ENCODE peak calls at places on chromosomes 3 and 15, in ten cellular contexts. One of them, this sample, is unnamed.

GRCh38 chr15:34217587-34218225 is 7.1 kb upstream of the EMC4 start:
- DNase-seq in left ventricle myocardium inferior: no peak
- DNase-seq in dorsolateral prefrontal cortex: no peak
- DNase-seq in mammary epithelial cell: peak; percentile 83
- DNase-seq in Panc1: no peak
- DNase-seq in adrenal gland: no peak
- DNase-seq in brain microvascular endothelial cell: peak; percentile 35
- DNase-seq in ovary: no peak
- DNase-seq in pancreas: no peak
- DNase-seq in right atrium auricular region: no peak
- DNase-seq in this sample: no peak

GRCh38 chr3:52820741-52821140 is 9.7 kb downstream of the ITIH4 start:
- DNase-seq in ovary: no peak
- DNase-seq in brain microvascular endothelial cell: no peak
- DNase-seq in pancreas: no peak
- DNase-seq in dorsolateral prefrontal cortex: no peak
- DNase-seq in left ventricle myocardium inferior: no peak
- DNase-seq in mammary epithelial cell: no peak
- DNase-seq in adrenal gland: no peak
- DNase-seq in Panc1: no peak
- DNase-seq in right atrium auricular region: no peak
- DNase-seq in this sample: no peak

GRCh38 chr15:80638553-80639167 is 56.5 kb upstream of the ABHD17C start:
- DNase-seq in pancreas: no peak
- DNase-seq in right atrium auricular region: no peak
- DNase-seq in brain microvascular endothelial cell: no peak
- DNase-seq in dorsolateral prefrontal cortex: no peak
- DNase-seq in ovary: no peak
- DNase-seq in adrenal gland: no peak
- DNase-seq in Panc1: no peak
- DNase-seq in left ventricle myocardium inferior: no peak
- DNase-seq in mammary epithelial cell: no peak
- DNase-seq in this sample: no peak

GRCh38 chr15:63945005-63945788 is 101.1 kb downstream of the DAPK2 start:
- DNase-seq in Panc1: peak; percentile 27
- DNase-seq in adrenal gland: peak; percentile 76
- DNase-seq in pancreas: peak; percentile 80
- DNase-seq in left ventricle myocardium inferior: peak; percentile 72
- DNase-seq in mammary epithelial cell: peak; percentile 61
- DNase-seq in right atrium auricular region: peak; percentile 68
- DNase-seq in brain microvascular endothelial cell: peak; percentile 44
- DNase-seq in dorsolateral prefrontal cortex: no peak
- DNase-seq in ovary: peak; percentile 61
- DNase-seq in this sample: peak; percentile 83

GRCh38 chr3:73727854-73728253 is 103.1 kb upstream of the PDZRN3 start:
- DNase-seq in mammary epithelial cell: no peak
- DNase-seq in brain microvascular endothelial cell: no peak
- DNase-seq in adrenal gland: no peak
- DNase-seq in ovary: no peak
- DNase-seq in left ventricle myocardium inferior: no peak
- DNase-seq in dorsolateral prefrontal cortex: no peak
- DNase-seq in Panc1: no peak
- DNase-seq in right atrium auricular region: no peak
- DNase-seq in pancreas: no peak
- DNase-seq in this sample: no peak

GRCh38 chr3:24951186-24951585 is 456.5 kb upstream of the THRB start:
- DNase-seq in brain microvascular endothelial cell: no peak
- DNase-seq in Panc1: no peak
- DNase-seq in pancreas: no peak
- DNase-seq in ovary: no peak
- DNase-seq in dorsolateral prefrontal cortex: no peak
- DNase-seq in left ventricle myocardium inferior: no peak
- DNase-seq in right atrium auricular region: no peak
- DNase-seq in mammary epithelial cell: no peak
- DNase-seq in adrenal gland: no peak
- DNase-seq in this sample: no peak

GRCh38 chr3:169323580-169324453 is 339.7 kb downstream of the MECOM start:
- DNase-seq in brain microvascular endothelial cell: no peak
- DNase-seq in Panc1: no peak
- DNase-seq in ovary: no peak
- DNase-seq in mammary epithelial cell: peak; percentile 33
- DNase-seq in dorsolateral prefrontal cortex: no peak
- DNase-seq in adrenal gland: no peak
- DNase-seq in left ventricle myocardium inferior: peak; percentile 33
- DNase-seq in right atrium auricular region: peak; percentile 63
- DNase-seq in pancreas: no peak
- DNase-seq in this sample: no peak

GRCh38 chr3:129052675-129053074 is 7.9 kb upstream of the GP9 start:
- DNase-seq in mammary epithelial cell: no peak
- DNase-seq in ovary: peak; percentile 62
- DNase-seq in Panc1: no peak
- DNase-seq in brain microvascular endothelial cell: no peak
- DNase-seq in left ventricle myocardium inferior: peak; percentile 77
- DNase-seq in pancreas: no peak
- DNase-seq in right atrium auricular region: peak; percentile 64
- DNase-seq in adrenal gland: no peak
- DNase-seq in dorsolateral prefrontal cortex: no peak
- DNase-seq in this sample: peak; percentile 59

GRCh38 chr3:169144271-169144670 is 519.2 kb downstream of the MECOM start:
- DNase-seq in left ventricle myocardium inferior: no peak
- DNase-seq in pancreas: no peak
- DNase-seq in adrenal gland: no peak
- DNase-seq in dorsolateral prefrontal cortex: no peak
- DNase-seq in brain microvascular endothelial cell: no peak
- DNase-seq in Panc1: no peak
- DNase-seq in ovary: no peak
- DNase-seq in mammary epithelial cell: no peak
- DNase-seq in right atrium auricular region: no peak
- DNase-seq in this sample: no peak

GRCh38 chr3:70989174-70989573 is 594.4 kb downstream of the FOXP1 start:
- DNase-seq in left ventricle myocardium inferior: no peak
- DNase-seq in adrenal gland: no peak
- DNase-seq in ovary: no peak
- DNase-seq in brain microvascular endothelial cell: no peak
- DNase-seq in dorsolateral prefrontal cortex: no peak
- DNase-seq in pancreas: no peak
- DNase-seq in right atrium auricular region: no peak
- DNase-seq in Panc1: no peak
- DNase-seq in mammary epithelial cell: no peak
- DNase-seq in this sample: no peak

GRCh38 chr3:170751083-170751893 is 118.7 kb downstream of the RPL22L1 start:
- DNase-seq in Panc1: peak; percentile 83
- DNase-seq in adrenal gland: peak; percentile 36
- DNase-seq in right atrium auricular region: peak; percentile 72
- DNase-seq in left ventricle myocardium inferior: peak; percentile 54
- DNase-seq in mammary epithelial cell: peak; percentile 90
- DNase-seq in ovary: peak; percentile 68
- DNase-seq in dorsolateral prefrontal cortex: no peak
- DNase-seq in pancreas: no peak
- DNase-seq in brain microvascular endothelial cell: peak; percentile 86
- DNase-seq in this sample: no peak

GRCh38 chr15:72859023-72859756 is 75.6 kb upstream of the ADPGK start:
- DNase-seq in dorsolateral prefrontal cortex: no peak
- DNase-seq in brain microvascular endothelial cell: no peak
- DNase-seq in right atrium auricular region: no peak
- DNase-seq in pancreas: no peak
- DNase-seq in mammary epithelial cell: no peak
- DNase-seq in adrenal gland: no peak
- DNase-seq in left ventricle myocardium inferior: no peak
- DNase-seq in Panc1: no peak
- DNase-seq in ovary: no peak
- DNase-seq in this sample: no peak

DNA sequence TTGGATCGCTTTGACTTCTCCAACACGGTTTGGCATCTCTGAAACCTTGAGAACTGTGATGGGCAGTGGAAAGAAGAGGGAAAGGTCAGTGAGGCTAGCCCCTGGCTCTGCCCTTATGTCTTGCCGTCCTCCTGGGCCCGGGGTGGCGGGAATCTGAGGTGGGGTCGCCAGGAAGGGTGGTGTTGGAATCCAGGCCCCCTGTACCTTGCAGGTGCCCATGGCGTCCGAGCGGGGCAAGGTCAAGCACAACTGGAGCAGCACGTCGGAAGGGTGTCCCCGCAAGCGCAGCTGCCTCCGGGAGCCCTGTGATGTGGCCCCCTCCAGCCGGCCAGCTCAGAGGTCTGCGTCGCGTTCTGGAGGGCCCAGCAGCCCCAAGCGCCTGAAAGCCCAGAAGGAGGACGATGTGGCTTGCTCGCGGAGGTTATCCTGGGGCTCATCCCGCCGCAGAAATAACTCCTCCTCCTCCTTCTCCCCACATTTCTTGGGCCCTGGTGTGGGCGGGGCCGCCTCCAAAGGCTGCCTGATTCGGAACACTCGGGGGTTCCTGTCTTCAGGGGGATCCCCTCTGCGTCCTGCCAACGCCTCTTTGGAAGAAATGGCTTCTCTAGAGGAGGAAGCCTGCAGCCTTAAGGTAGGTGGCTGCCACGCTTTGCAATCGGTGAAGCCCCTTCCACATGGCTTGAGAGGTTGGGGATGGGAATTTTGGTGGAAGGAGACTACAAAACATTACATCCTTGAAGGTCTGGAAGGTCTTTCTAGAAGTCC is 907 bp downstream of the TATDN2 start:
- DNase-seq in left ventricle myocardium inferior: no peak
- DNase-seq in pancreas: peak; percentile 70
- DNase-seq in ovary: peak; percentile 40
- DNase-seq in right atrium auricular region: no peak
- DNase-seq in Panc1: no peak
- DNase-seq in dorsolateral prefrontal cortex: no peak
- DNase-seq in mammary epithelial cell: peak; percentile 36
- DNase-seq in brain microvascular endothelial cell: peak; percentile 4
- DNase-seq in adrenal gland: peak; percentile 16
- DNase-seq in this sample: peak; percentile 56
- H3K4me3 ChIP-seq in left ventricle myocardium inferior: peak overlapping the region; percentile 83
- H3K4me3 ChIP-seq in pancreas: peak overlapping the region; percentile 84
- H3K4me3 ChIP-seq in ovary: peak overlapping the region; percentile 75
- H3K4me3 ChIP-seq in right atrium auricular region: peak overlapping the region; percentile 67
- H3K4me3 ChIP-seq in Panc1: peak overlapping the region; percentile 88
- H3K4me3 ChIP-seq in dorsolateral prefrontal cortex: peak overlapping the region; percentile 85
- H3K4me3 ChIP-seq in mammary epithelial cell: peak overlapping the region; percentile 81
- H3K4me3 ChIP-seq in brain microvascular endothelial cell: peak overlapping the region; percentile 89
- H3K4me3 ChIP-seq in adrenal gland: peak overlapping the region; percentile 54
- H3K4me3 ChIP-seq in this sample: peak overlapping the region; percentile 82

GRCh38 chr15:31487811-31488436 is 161.3 kb downstream of the KLF13 start:
- DNase-seq in Panc1: no peak
- DNase-seq in brain microvascular endothelial cell: peak; percentile 40
- DNase-seq in right atrium auricular region: peak; percentile 59
- DNase-seq in adrenal gland: no peak
- DNase-seq in left ventricle myocardium inferior: no peak
- DNase-seq in dorsolateral prefrontal cortex: no peak
- DNase-seq in mammary epithelial cell: peak; percentile 46
- DNase-seq in pancreas: no peak
- DNase-seq in ovary: no peak
- DNase-seq in this sample: no peak
- TF ChIP-seq CTCF in Panc1: no peak
- TF ChIP-seq CTCF in brain microvascular endothelial cell: no peak
- TF ChIP-seq CTCF in right atrium auricular region: no peak
- TF ChIP-seq CTCF in adrenal gland: no peak
- TF ChIP-seq CTCF in left ventricle myocardium inferior: no peak
- TF ChIP-seq CTCF in dorsolateral prefrontal cortex: no peak
- TF ChIP-seq CTCF in mammary epithelial cell: no peak
- TF ChIP-seq CTCF in pancreas: no peak
- TF ChIP-seq CTCF in ovary: no peak
- TF ChIP-seq CTCF in this sample: no peak

GRCh38 chr3:171811913-171812321 is 1.6 kb upstream of the PLD1 start:
- DNase-seq in right atrium auricular region: no peak
- DNase-seq in left ventricle myocardium inferior: no peak
- DNase-seq in Panc1: no peak
- DNase-seq in brain microvascular endothelial cell: peak; percentile 64
- DNase-seq in ovary: peak; percentile 34
- DNase-seq in dorsolateral prefrontal cortex: no peak
- DNase-seq in pancreas: no peak
- DNase-seq in mammary epithelial cell: peak; percentile 73
- DNase-seq in adrenal gland: peak; percentile 45
- DNase-seq in this sample: no peak
- H3K27ac ChIP-seq in right atrium auricular region: no peak overlapping the region
- H3K27ac ChIP-seq in left ventricle myocardium inferior: peak overlapping the region; percentile 97
- H3K27ac ChIP-seq in Panc1: peak overlapping the region; percentile 97
- H3K27ac ChIP-seq in brain microvascular endothelial cell: peak overlapping the region; percentile 98
- H3K27ac ChIP-seq in ovary: no peak overlapping the region
- H3K27ac ChIP-seq in dorsolateral prefrontal cortex: no peak overlapping the region
- H3K27ac ChIP-seq in pancreas: no peak overlapping the region
- H3K27ac ChIP-seq in mammary epithelial cell: peak overlapping the region; percentile 92
- H3K27ac ChIP-seq in adrenal gland: peak overlapping the region; percentile 96
- H3K27ac ChIP-seq in this sample: peak overlapping the region; percentile 87

DNA sequence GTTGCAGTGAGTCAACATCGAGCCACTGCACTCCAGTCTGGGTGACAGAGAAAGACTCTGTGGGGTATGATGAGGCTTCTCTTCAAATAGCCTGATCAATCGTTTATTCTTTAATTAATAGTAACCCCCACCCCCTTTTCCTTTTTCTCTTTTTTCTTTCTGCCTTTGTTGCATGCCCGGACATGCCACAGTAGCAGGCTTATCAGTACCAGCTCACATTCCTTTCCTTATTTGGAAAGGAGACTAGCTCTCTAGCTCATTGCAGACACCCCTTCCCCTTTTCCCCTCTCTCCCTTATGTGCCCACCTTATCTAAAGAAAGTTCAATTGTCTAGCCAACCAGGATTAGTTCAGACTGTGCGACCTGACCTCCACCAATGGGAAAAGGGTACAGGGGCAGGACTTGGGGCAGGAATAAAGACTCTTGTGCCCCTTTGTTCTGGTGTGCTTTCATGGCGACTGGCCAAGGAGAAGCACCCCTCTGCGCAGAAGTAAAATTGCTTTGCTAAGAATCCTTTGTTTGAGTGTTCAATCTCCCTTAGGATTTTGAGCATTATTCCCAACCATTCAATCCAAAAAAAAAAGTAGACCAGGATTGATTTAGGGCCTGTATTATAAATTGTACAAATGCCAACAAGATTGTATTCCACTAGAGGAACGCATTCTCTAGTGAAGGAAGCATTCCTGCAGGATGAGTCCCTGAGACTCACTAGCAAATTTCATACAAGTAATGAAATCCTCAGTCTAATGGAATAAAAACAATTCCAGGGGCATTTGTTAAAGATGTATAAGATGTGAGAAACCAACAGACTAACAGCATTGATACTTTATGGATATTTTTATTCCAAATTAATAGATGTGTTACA is 95.8 kb upstream of the SNRPN start:
- DNase-seq in adrenal gland: no peak
- DNase-seq in mammary epithelial cell: no peak
- DNase-seq in dorsolateral prefrontal cortex: no peak
- DNase-seq in pancreas: no peak
- DNase-seq in left ventricle myocardium inferior: no peak
- DNase-seq in right atrium auricular region: no peak
- DNase-seq in ovary: no peak
- DNase-seq in Panc1: no peak
- DNase-seq in brain microvascular endothelial cell: no peak
- DNase-seq in this sample: no peak
- H3K4me3 ChIP-seq in adrenal gland: no peak overlapping the region
- H3K4me3 ChIP-seq in mammary epithelial cell: no peak overlapping the region
- H3K4me3 ChIP-seq in dorsolateral prefrontal cortex: peak overlapping the region; percentile 47
- H3K4me3 ChIP-seq in pancreas: no peak overlapping the region
- H3K4me3 ChIP-seq in left ventricle myocardium inferior: peak overlapping the region; percentile 6
- H3K4me3 ChIP-seq in right atrium auricular region: no peak overlapping the region
- H3K4me3 ChIP-seq in ovary: no peak overlapping the region
- H3K4me3 ChIP-seq in Panc1: no peak overlapping the region
- H3K4me3 ChIP-seq in brain microvascular endothelial cell: no peak overlapping the region
- H3K4me3 ChIP-seq in this sample: no peak overlapping the region

GRCh38 chr15:84818221-84819131 is 1.3 kb downstream of the ALPK3 start:
- DNase-seq in Panc1: no peak
- DNase-seq in right atrium auricular region: peak; percentile 87
- DNase-seq in mammary epithelial cell: no peak
- DNase-seq in brain microvascular endothelial cell: peak; percentile 67
- DNase-seq in left ventricle myocardium inferior: no peak
- DNase-seq in pancreas: no peak
- DNase-seq in adrenal gland: peak; percentile 89
- DNase-seq in dorsolateral prefrontal cortex: no peak
- DNase-seq in ovary: no peak
- DNase-seq in this sample: no peak
- TF ChIP-seq CTCF in Panc1: no peak
- TF ChIP-seq CTCF in right atrium auricular region: no peak
- TF ChIP-seq CTCF in mammary epithelial cell: no peak
- TF ChIP-seq CTCF in brain microvascular endothelial cell: peak; percentile 9
- TF ChIP-seq CTCF in left ventricle myocardium inferior: peak; percentile 27
- TF ChIP-seq CTCF in pancreas: no peak
- TF ChIP-seq CTCF in adrenal gland: no peak
- TF ChIP-seq CTCF in dorsolateral prefrontal cortex: no peak
- TF ChIP-seq CTCF in ovary: no peak
- TF ChIP-seq CTCF in this sample: no peak